ENCODE peak calls at places on chromosomes 3 and 15, in eight cellular contexts. R is MCF 10A, B is foreskin fibroblast, X is body of pancreas, V is cardiac muscle cell, E is cardiac fibroblast, M is heart right ventricle, I is Calu3. Q is an unnamed sample.
A peak's percentile ranks its signal among the peaks of the same experiment; 100 is the strongest.

GRCh38 chr15:47511241-47511640 is 206.1 kb upstream of the SEMA6D start:
- DNase-seq in X (no peak), R (no peak), M (no peak), I (no peak), B (no peak), V (no peak), E (no peak), Q (no peak)

GRCh38 chr3:19432679-19433078 is 284.4 kb downstream of the KCNH8 start:
- DNase-seq in M (no peak), X (no peak), V (no peak), B (no peak), E (no peak), I (no peak), R (no peak), Q (no peak)

GRCh38 chr15:62475595-62475994 is 310.5 kb upstream of the C2CD4B start:
- DNase-seq in I (no peak), R (no peak), V (no peak), X (no peak), B (no peak), E (no peak), M (no peak), Q (no peak)

GRCh38 chr3:123069021-123069381 is 2.2 kb downstream of the PDIA5 start:
- DNase-seq in V (no peak), M (no peak), I (no peak), R (no peak), E (no peak), X (peak; percentile 78), B (no peak), Q (no peak)

GRCh38 chr3:34260266-34260990 is 462.0 kb downstream of the PDCD6IP start:
- DNase-seq in R (peak; percentile 61), E (peak; percentile 78), V (peak; percentile 74), B (peak; percentile 65), I (peak; percentile 76), M (peak; percentile 59), X (peak; percentile 59), Q (no peak)

GRCh38 chr3:136249091-136249490 is 1.0 kb upstream of the PCCB start:
- DNase-seq in B (no peak), X (no peak), R (no peak), E (no peak), M (no peak), V (no peak), I (no peak), Q (no peak)

GRCh38 chr3:130093741-130094391 is 12.2 kb downstream of the ALG1L2 start:
- DNase-seq in B (no peak), I (peak; percentile 35), V (no peak), R (no peak), M (no peak), E (no peak), X (no peak), Q (no peak)

GRCh38 chr3:25094932-25095690 is 333.0 kb upstream of the RARB start:
- DNase-seq in V (peak; percentile 7), I (no peak), E (peak; percentile 17), M (no peak), R (no peak), X (no peak), B (no peak), Q (peak; percentile 8)

GRCh38 chr3:66418432-66419052 is 82.3 kb downstream of the LRIG1 start:
- DNase-seq in X (peak; percentile 84), V (no peak), E (no peak), M (no peak), R (no peak), B (no peak), I (no peak), Q (no peak)

GRCh38 chr15:78682693-78683410 is 41.8 kb upstream of the CHRNB4 start:
- DNase-seq in B (no peak), E (no peak), X (no peak), M (no peak), I (no peak), V (no peak), R (no peak), Q (no peak)

GRCh38 chr3:58047806-58048205 is 39.6 kb downstream of the FLNB start:
- DNase-seq in X (no peak), V (no peak), B (peak; percentile 82), R (peak; percentile 52), I (no peak), M (no peak), E (peak; percentile 92), Q (peak; percentile 78)

GRCh38 chr3:193231201-193231600 is 9.8 kb upstream of the PLAAT1 start:
- DNase-seq in X (no peak), M (no peak), R (peak; percentile 8), V (no peak), B (no peak), I (no peak), E (no peak), Q (no peak)

GRCh38 chr15:66706225-66706732 is 4.2 kb downstream of the SMAD6 start:
- DNase-seq in M (no peak), V (peak; percentile 41), B (peak; percentile 80), X (peak; percentile 56), E (no peak), R (no peak), I (no peak), Q (no peak)

DNA sequence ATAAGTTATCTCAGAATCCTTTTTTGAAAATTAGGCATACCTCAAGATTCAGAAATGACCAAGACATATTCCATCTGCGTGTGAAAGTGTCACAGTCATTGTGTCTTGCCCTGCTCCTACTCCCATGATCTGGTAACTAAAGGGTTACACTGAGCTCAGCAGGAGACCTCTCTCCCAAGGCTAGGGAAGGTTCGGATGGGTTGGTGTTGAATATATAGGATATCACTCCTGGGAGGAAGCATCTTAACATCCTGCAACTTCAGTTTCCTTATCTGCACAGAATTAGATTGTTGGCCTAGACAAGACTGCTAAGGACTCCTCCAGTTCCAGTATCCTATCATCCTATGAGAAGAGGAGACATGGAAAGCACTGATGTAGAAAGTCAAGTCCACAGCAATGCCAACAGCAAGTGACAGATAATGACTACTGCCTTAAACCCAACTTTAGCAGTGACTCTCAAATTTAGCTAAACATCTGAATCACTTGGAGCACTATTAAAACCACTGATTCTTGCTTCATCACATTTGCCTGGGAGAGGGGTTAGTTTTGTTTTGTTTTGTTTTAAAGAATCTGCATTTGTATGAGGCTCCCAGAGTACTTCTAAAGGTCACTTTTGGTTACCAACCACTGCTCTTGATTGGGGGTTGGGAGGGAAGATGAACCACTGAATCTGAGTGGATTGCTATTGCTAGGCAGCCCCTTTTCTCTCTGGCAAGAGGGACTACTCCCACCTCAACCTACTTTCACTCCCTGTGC is 9.7 kb downstream of the ADAMTS9 start:
- DNase-seq in E (no peak), V (no peak), X (no peak), M (no peak), R (no peak), B (no peak), I (no peak), Q (no peak)
- TF ChIP-seq CTCF in E (no peak), V (no peak), X (no peak), M (no peak), R (no peak), B (no peak), I (no peak), Q (no peak)

GRCh38 chr3:39165518-39165917 is 12.1 kb upstream of the CSRNP1 start:
- DNase-seq in R (no peak), V (no peak), I (no peak), B (no peak), E (no peak), X (no peak), M (no peak), Q (no peak)

GRCh38 chr3:39166932-39167532 is 13.6 kb upstream of the CSRNP1 start:
- DNase-seq in M (peak; percentile 28), B (peak; percentile 96), I (no peak), V (no peak), X (peak; percentile 47), E (peak; percentile 98), R (peak; percentile 97), Q (peak; percentile 94)

GRCh38 chr3:39164414-39164813 is 11.0 kb upstream of the CSRNP1 start:
- DNase-seq in B (no peak), E (no peak), I (no peak), R (no peak), V (no peak), X (no peak), M (no peak), Q (no peak)

GRCh38 chr3:39168156-39168780 is 14.9 kb upstream of the CSRNP1 start:
- DNase-seq in X (no peak), E (no peak), V (no peak), B (no peak), I (no peak), R (no peak), M (no peak), Q (no peak)

DNA sequence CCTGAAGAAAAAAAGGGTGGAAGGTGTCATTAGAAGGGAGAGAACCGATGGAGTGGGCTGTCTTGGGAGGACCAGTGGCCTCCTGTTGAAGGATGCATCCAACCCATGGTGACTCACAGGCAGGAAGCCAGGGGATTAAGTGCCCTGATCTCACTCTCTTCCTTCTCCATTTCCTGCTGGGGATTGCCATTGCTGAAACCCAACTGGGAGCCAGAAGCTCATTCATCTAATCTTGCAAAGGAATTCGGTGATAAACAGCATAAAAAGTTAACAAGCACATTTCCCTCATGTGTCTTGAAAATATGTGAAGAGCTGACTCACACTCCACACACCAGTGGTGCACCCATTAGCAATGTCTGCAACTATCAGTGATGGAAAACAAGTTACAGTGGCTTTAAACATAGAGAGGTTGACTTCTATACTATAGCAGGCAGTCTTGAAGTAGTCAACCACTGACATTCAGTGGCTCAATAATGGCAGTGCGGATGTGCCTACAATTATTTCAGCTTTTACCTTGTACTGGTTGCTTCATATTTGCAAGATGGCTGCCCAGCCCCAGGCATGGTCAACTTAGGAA is 12.8 kb upstream of the CSRNP1 start:
- DNase-seq in B (peak; percentile 92), M (peak; percentile 22), V (no peak), X (no peak), R (peak; percentile 90), I (no peak), E (peak; percentile 92), Q (no peak)
- TF ChIP-seq CTCF in B (no peak), M (no peak), V (peak; percentile 19), X (no peak), R (no peak), I (no peak), E (no peak), Q (no peak)

DNA sequence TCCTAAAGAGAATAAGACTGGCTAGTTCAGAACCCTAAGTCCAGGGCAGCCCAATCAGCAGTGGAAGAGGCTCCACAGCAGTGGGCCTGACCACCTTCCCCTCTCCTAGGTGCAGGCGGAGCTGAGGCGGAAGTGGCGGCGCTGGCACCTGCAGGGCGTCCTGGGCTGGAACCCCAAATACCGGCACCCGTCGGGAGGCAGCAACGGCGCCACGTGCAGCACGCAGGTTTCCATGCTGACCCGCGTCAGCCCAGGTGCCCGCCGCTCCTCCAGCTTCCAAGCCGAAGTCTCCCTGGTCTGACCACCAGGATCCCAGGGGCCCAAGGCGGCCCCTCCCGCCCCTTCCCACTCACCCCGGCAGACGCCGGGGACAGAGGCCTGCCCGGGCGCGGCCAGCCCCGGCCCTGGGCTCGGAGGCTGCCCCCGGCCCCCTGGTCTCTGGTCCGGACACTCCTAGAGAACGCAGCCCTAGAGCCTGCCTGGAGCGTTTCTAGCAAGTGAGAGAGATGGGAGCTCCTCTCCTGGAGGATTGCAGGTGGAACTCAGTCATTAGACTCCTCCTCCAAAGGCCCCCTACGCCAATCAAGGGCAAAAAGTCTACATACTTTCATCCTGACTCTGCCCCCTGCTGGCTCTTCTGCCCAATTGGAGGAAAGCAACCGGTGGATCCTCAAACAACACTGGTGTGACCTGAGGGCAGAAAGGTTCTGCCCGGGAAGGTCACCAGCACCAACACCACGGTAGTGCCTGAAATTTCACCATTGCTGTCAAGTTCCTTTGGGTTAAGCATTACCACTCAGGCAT is 33.7 kb downstream of the VIPR1 start:
- DNase-seq in B (peak; percentile 28), M (peak; percentile 29), E (peak; percentile 47), R (peak; percentile 62), I (peak; percentile 28), V (peak; percentile 73), X (peak; percentile 33), Q (no peak)
- TF ChIP-seq CTCF in B (peak; percentile 30), M (peak; percentile 53), E (peak; percentile 57), R (peak; percentile 19), I (peak; percentile 45), V (peak; percentile 57), X (peak; percentile 30), Q (peak; percentile 24)

GRCh38 chr3:155169221-155169620 is 89.1 kb downstream of the MME start:
- DNase-seq in R (no peak), E (no peak), B (no peak), X (no peak), V (no peak), M (no peak), I (no peak), Q (no peak)
- TF ChIP-seq CTCF in R (no peak), E (no peak), B (no peak), X (no peak), V (no peak), M (no peak), I (no peak), Q (no peak)

Q was measured in AG09319.